ENCODE peak calls at places on chromosomes 7 and 10, in five cellular contexts. One of them, this sample, is unnamed.

GRCh38 chr10:3398825-3399646 is 226.5 kb upstream of the PITRM1 start:
- DNase-seq in K562: no peak
- DNase-seq in A549: no peak
- DNase-seq in GM12878: no peak
- DNase-seq in H1: no peak
- DNase-seq in this sample: no peak

GRCh38 chr7:101870361-101871062 is 53.1 kb downstream of the CUX1 start:
- DNase-seq in A549: peak; percentile 78
- DNase-seq in GM12878: no peak
- DNase-seq in K562: peak; percentile 57
- DNase-seq in H1: no peak
- DNase-seq in this sample: peak; percentile 59

GRCh38 chr10:23362879-23363787 is 18.5 kb upstream of the C10orf67 start:
- DNase-seq in K562: no peak
- DNase-seq in GM12878: no peak
- DNase-seq in A549: no peak
- DNase-seq in H1: no peak
- DNase-seq in this sample: no peak

GRCh38 chr10:21517983-21518628 is 7.4 kb downstream of the SKIDA1 start:
- DNase-seq in A549: peak; percentile 42
- DNase-seq in K562: no peak
- DNase-seq in H1: no peak
- DNase-seq in GM12878: no peak
- DNase-seq in this sample: peak; percentile 68

GRCh38 chr10:52066383-52066782 is 247.7 kb upstream of the DKK1 start:
- DNase-seq in K562: no peak
- DNase-seq in GM12878: no peak
- DNase-seq in A549: peak; percentile 11
- DNase-seq in H1: no peak
- DNase-seq in this sample: no peak

GRCh38 chr10:46525824-46526681 is 30.4 kb downstream of the GPRIN2 start:
- DNase-seq in K562: no peak
- DNase-seq in H1: no peak
- DNase-seq in GM12878: no peak
- DNase-seq in A549: no peak
- DNase-seq in this sample: peak; percentile 30

GRCh38 chr10:43502931-43503330 is 66.0 kb downstream of the ZNF487 start:
- DNase-seq in GM12878: no peak
- DNase-seq in K562: no peak
- DNase-seq in H1: no peak
- DNase-seq in A549: no peak
- DNase-seq in this sample: no peak

GRCh38 chr10:13792011-13792410 is 205.2 kb downstream of the PRPF18 start:
- DNase-seq in A549: no peak
- DNase-seq in GM12878: no peak
- DNase-seq in K562: no peak
- DNase-seq in H1: no peak
- DNase-seq in this sample: no peak

GRCh38 chr7:78020131-78020873 is 221.7 kb downstream of the PHTF2 start:
- DNase-seq in GM12878: peak; percentile 17
- DNase-seq in K562: peak; percentile 88
- DNase-seq in A549: peak; percentile 79
- DNase-seq in H1: peak; percentile 54
- DNase-seq in this sample: peak; percentile 91

GRCh38 chr10:71218046-71218832 is 5.9 kb downstream of the UNC5B start:
- DNase-seq in K562: no peak
- DNase-seq in H1: no peak
- DNase-seq in A549: peak; percentile 36
- DNase-seq in GM12878: no peak
- DNase-seq in this sample: peak; percentile 74

GRCh38 chr10:132931258-132931657 is 11.1 kb downstream of the CFAP46 start:
- DNase-seq in GM12878: no peak
- DNase-seq in K562: no peak
- DNase-seq in A549: no peak
- DNase-seq in H1: no peak
- DNase-seq in this sample: peak; percentile 10

GRCh38 chr10:60351191-60351853 is 38.4 kb downstream of the ANK3 start:
- DNase-seq in A549: no peak
- DNase-seq in H1: no peak
- DNase-seq in K562: no peak
- DNase-seq in GM12878: peak; percentile 40
- DNase-seq in this sample: no peak

GRCh38 chr7:114160925-114161324 is 242.1 kb upstream of the PPP1R3A start:
- DNase-seq in GM12878: no peak
- DNase-seq in H1: no peak
- DNase-seq in A549: no peak
- DNase-seq in K562: no peak
- DNase-seq in this sample: no peak

GRCh38 chr7:134660242-134660785 is 13.7 kb downstream of the BPGM start:
- DNase-seq in K562: peak; percentile 90
- DNase-seq in H1: no peak
- DNase-seq in A549: no peak
- DNase-seq in GM12878: no peak
- DNase-seq in this sample: peak; percentile 37

GRCh38 chr10:48533951-48534720 is 70.7 kb downstream of the ARHGAP22 start:
- DNase-seq in K562: no peak
- DNase-seq in GM12878: no peak
- DNase-seq in A549: no peak
- DNase-seq in H1: no peak
- DNase-seq in this sample: no peak

GRCh38 chr7:128909605-128910568 is 622 bp downstream of the KCP start:
- DNase-seq in H1: peak; percentile 71
- DNase-seq in GM12878: no peak
- DNase-seq in A549: no peak
- DNase-seq in K562: no peak
- DNase-seq in this sample: peak; percentile 23

GRCh38 chr10:104304927-104305326 is 33.3 kb downstream of the ITPRIP start:
- DNase-seq in GM12878: no peak
- DNase-seq in K562: no peak
- DNase-seq in H1: no peak
- DNase-seq in A549: no peak
- DNase-seq in this sample: peak; percentile 1

GRCh38 chr10:49418328-49418727 is 22.4 kb upstream of the DRGX start:
- DNase-seq in H1: no peak
- DNase-seq in GM12878: no peak
- DNase-seq in A549: no peak
- DNase-seq in K562: no peak
- DNase-seq in this sample: no peak

GRCh38 chr7:148535227-148535626 is 55.3 kb upstream of the C7orf33 start:
- DNase-seq in A549: peak; percentile 11
- DNase-seq in GM12878: no peak
- DNase-seq in K562: peak; percentile 28
- DNase-seq in H1: no peak
- DNase-seq in this sample: no peak

GRCh38 chr10:50552771-50553535 is 70.8 kb downstream of the SGMS1 start:
- DNase-seq in A549: peak; percentile 30
- DNase-seq in K562: peak; percentile 77
- DNase-seq in H1: no peak
- DNase-seq in GM12878: no peak
- DNase-seq in this sample: peak; percentile 36

GRCh38 chr10:19421664-19422063 is 373.1 kb downstream of the MALRD1 start:
- DNase-seq in A549: no peak
- DNase-seq in H1: no peak
- DNase-seq in GM12878: no peak
- DNase-seq in K562: no peak
- DNase-seq in this sample: no peak

GRCh38 chr7:111413796-111414195 is 148.5 kb downstream of the IMMP2L start:
- DNase-seq in H1: no peak
- DNase-seq in A549: no peak
- DNase-seq in GM12878: no peak
- DNase-seq in K562: no peak
- DNase-seq in this sample: no peak

GRCh38 chr7:34133356-34133982 is 228.1 kb downstream of the BMPER start:
- DNase-seq in K562: no peak
- DNase-seq in GM12878: no peak
- DNase-seq in H1: no peak
- DNase-seq in A549: peak; percentile 43
- DNase-seq in this sample: peak; percentile 95

GRCh38 chr10:69807696-69808095 is 6.0 kb downstream of the COL13A1 start:
- DNase-seq in A549: peak; percentile 37
- DNase-seq in K562: peak; percentile 14
- DNase-seq in GM12878: no peak
- DNase-seq in H1: no peak
- DNase-seq in this sample: peak; percentile 45

GRCh38 chr7:2249744-2250323 is 7.8 kb downstream of the NUDT1 start:
- DNase-seq in H1: no peak
- DNase-seq in GM12878: no peak
- DNase-seq in K562: no peak
- DNase-seq in A549: no peak
- DNase-seq in this sample: no peak

GRCh38 chr7:2244404-2244803 is 2.4 kb downstream of the NUDT1 start:
- DNase-seq in H1: no peak
- DNase-seq in A549: no peak
- DNase-seq in K562: no peak
- DNase-seq in GM12878: no peak
- DNase-seq in this sample: no peak

GRCh38 chr7:2248984-2249694 is 7.1 kb downstream of the NUDT1 start:
- DNase-seq in GM12878: peak; percentile 48
- DNase-seq in K562: peak; percentile 56
- DNase-seq in H1: no peak
- DNase-seq in A549: peak; percentile 71
- DNase-seq in this sample: peak; percentile 97

GRCh38 chr7:2245883-2246679 is 4.1 kb downstream of the NUDT1 start:
- DNase-seq in K562: no peak
- DNase-seq in A549: no peak
- DNase-seq in H1: no peak
- DNase-seq in GM12878: no peak
- DNase-seq in this sample: no peak

DNA sequence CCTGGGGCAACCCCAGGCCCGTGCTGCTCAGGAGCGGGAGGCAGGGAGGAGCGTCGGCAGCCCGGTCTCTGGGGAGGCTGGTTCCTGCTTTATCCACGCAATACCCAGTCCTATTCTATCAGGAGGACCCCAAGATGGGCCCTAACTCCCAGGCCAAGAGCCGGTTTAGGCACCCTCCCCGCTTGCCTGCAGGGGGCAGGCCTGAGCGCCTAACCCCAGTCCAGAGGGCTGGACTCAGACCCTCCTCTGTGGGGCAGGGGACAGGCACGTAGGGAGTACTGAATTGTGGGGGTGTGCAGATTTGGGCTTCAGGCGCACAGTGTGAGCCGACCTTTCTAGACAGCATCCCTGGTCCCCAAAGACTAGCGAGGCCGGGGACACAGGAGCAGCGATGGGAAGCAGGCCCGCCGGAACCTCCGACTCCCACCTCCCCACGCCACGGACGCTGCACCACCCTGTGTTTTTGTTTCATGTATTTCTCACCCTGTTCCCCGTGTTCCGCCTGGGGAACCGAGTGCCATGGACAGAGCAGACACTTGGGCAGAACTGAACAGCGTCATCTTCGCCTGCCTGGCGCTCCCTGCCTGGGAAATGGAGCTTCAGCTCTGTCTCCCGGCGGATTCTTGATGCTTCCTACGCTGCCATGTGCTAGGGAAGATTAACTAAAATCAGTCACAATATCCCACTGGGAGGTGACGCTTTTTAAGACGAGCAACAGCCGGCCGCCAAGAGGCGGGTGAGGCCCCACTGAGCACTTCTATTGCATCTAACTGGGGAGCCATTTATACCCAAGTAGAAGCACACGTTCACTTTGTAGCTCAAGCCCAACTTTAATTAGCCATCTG is 5.3 kb downstream of the NUDT1 start:
- DNase-seq in GM12878: no peak
- DNase-seq in K562: peak; percentile 62
- DNase-seq in H1: peak; percentile 92
- DNase-seq in A549: no peak
- DNase-seq in this sample: no peak
- TF ChIP-seq RFX5 in GM12878: no peak
- TF ChIP-seq RFX5 in K562: no peak
- TF ChIP-seq RFX5 in H1: no peak
- TF ChIP-seq RFX5 in A549: no peak
- TF ChIP-seq RFX5 in this sample: no peak

GRCh38 chr10:119131512-119132240 is 27.8 kb downstream of the DENND10 start:
- DNase-seq in GM12878: peak; percentile 45
- DNase-seq in A549: peak; percentile 35
- DNase-seq in K562: peak; percentile 51
- DNase-seq in H1: no peak
- DNase-seq in this sample: peak; percentile 54
- TF ChIP-seq POLR2A in GM12878: peak; percentile 61
- TF ChIP-seq POLR2A in A549: no peak
- TF ChIP-seq POLR2A in K562: no peak
- TF ChIP-seq POLR2A in H1: no peak
- TF ChIP-seq POLR2A in this sample: no peak

GRCh38 chr10:111785921-111786320 is 397.6 kb downstream of the GPAM start:
- DNase-seq in K562: no peak
- DNase-seq in A549: no peak
- DNase-seq in H1: no peak
- DNase-seq in GM12878: no peak
- DNase-seq in this sample: no peak
- TF ChIP-seq RFX5 in K562: no peak
- TF ChIP-seq RFX5 in A549: no peak
- TF ChIP-seq RFX5 in H1: no peak
- TF ChIP-seq RFX5 in GM12878: no peak
- TF ChIP-seq RFX5 in this sample: no peak

GRCh38 chr7:7969306-7970112 is 913 bp downstream of the GLCCI1 start:
- DNase-seq in K562: peak; percentile 61
- DNase-seq in A549: peak; percentile 20
- DNase-seq in GM12878: no peak
- DNase-seq in H1: peak; percentile 66
- DNase-seq in this sample: peak; percentile 40
- TF ChIP-seq POLR2A in K562: no peak
- TF ChIP-seq POLR2A in A549: peak; percentile 28
- TF ChIP-seq POLR2A in GM12878: peak; percentile 69
- TF ChIP-seq POLR2A in H1: no peak
- TF ChIP-seq POLR2A in this sample: no peak

This sample was measured in IMR-90.